ENCODE peak calls at places on chromosome 17, in nine cellular contexts. S, T, U, K, Q, D, I, L and B are unnamed samples.

GRCh38 chr17:27760069-27760885 is 40.1 kb downstream of the NOS2 start:
- DNase-seq in L (no peak), Q (peak), U (peak), I (peak), T (peak), S (peak), D (peak), K (peak), B (peak)

GRCh38 chr17:40535924-40536717 is 29.2 kb downstream of the CCR7 start:
- DNase-seq in L (no peak), K (no peak), I (no peak), S (no peak), U (no peak), Q (no peak), D (peak), T (no peak), B (no peak)

GRCh38 chr17:77281904-77282367 is 141.2 kb downstream of the SEC14L1 start:
- DNase-seq in I (peak), U (no peak), D (peak), K (no peak), Q (no peak), S (no peak), L (no peak), T (no peak), B (no peak)

GRCh38 chr17:18070861-18071340 is 16.8 kb upstream of the DRG2 start:
- DNase-seq in K (no peak), L (peak), S (no peak), T (no peak), Q (no peak), D (no peak), U (no peak), I (peak), B (no peak)

GRCh38 chr17:14298221-14298994 is 2.5 kb upstream of the HS3ST3B1 start:
- DNase-seq in D (no peak), T (no peak), Q (no peak), L (no peak), U (no peak), I (peak), K (no peak), S (no peak), B (no peak)

GRCh38 chr17:44905006-44906000 is 6.1 kb upstream of the EFTUD2 start:
- DNase-seq in I (no peak), L (no peak), S (peak), Q (no peak), T (no peak), K (no peak), U (no peak), D (no peak), B (no peak)

GRCh38 chr17:263773-264172 is 82.3 kb upstream of the DOC2B start:
- DNase-seq in S (no peak), T (no peak), K (no peak), U (no peak), L (no peak), Q (no peak), I (no peak), D (no peak), B (no peak)

GRCh38 chr17:63702223-63702577 is 2.3 kb upstream of the LIMD2 start:
- DNase-seq in K (no peak), Q (no peak), S (no peak), U (no peak), I (no peak), L (no peak), T (peak), D (peak), B (peak)

GRCh38 chr17:9242983-9243382 is 221.7 kb downstream of the NTN1 start:
- DNase-seq in I (no peak), Q (no peak), U (no peak), T (no peak), D (no peak), S (no peak), K (no peak), L (no peak), B (no peak)

GRCh38 chr17:8158267-8159031 is 4.3 kb downstream of the VAMP2 start:
- DNase-seq in I (peak), T (peak), D (peak), L (peak), K (peak), U (peak), Q (peak), S (peak), B (peak)

GRCh38 chr17:1484586-1485310 is 7.7 kb downstream of the MYO1C start:
- DNase-seq in U (no peak), I (peak), K (no peak), S (peak), L (peak), Q (no peak), D (peak), T (peak), B (peak)

GRCh38 chr17:38701504-38702165 is 3.4 kb upstream of the MLLT6 start:
- DNase-seq in T (peak), S (no peak), K (peak), D (no peak), L (no peak), I (peak), Q (no peak), U (peak), B (peak)

GRCh38 chr17:72538921-72539352 is 418.1 kb downstream of the SOX9 start:
- DNase-seq in L (no peak), S (no peak), I (peak), K (no peak), Q (no peak), T (no peak), D (no peak), U (no peak), B (no peak)

GRCh38 chr17:28228109-28228840 is 90.7 kb upstream of the TMEM97 start:
- DNase-seq in I (peak), L (no peak), S (no peak), K (no peak), T (no peak), D (no peak), Q (no peak), U (no peak), B (no peak)

GRCh38 chr17:77363821-77364361 is 223.1 kb downstream of the SEC14L1 start:
- DNase-seq in T (no peak), I (peak), L (no peak), Q (no peak), D (peak), U (no peak), K (no peak), S (no peak), B (no peak)

GRCh38 chr17:80362428-80363119 is 52.4 kb upstream of the ENDOV start:
- DNase-seq in L (no peak), I (no peak), K (no peak), U (no peak), D (no peak), T (no peak), Q (no peak), S (peak), B (no peak)

GRCh38 chr17:44655983-44656700 is at the start of gene MEIOC:
- DNase-seq in I (peak), S (no peak), T (peak), K (peak), U (no peak), D (no peak), L (no peak), Q (no peak), B (no peak)

GRCh38 chr17:72702136-72702735 is 390.3 kb downstream of the SLC39A11 start:
- DNase-seq in L (no peak), I (peak), K (no peak), S (no peak), U (no peak), T (no peak), Q (no peak), D (no peak), B (no peak)

GRCh38 chr17:8222380-8222629 is 11.9 kb upstream of the AURKB start:
- DNase-seq in T (peak), D (no peak), U (no peak), L (no peak), Q (no peak), K (no peak), S (no peak), I (no peak), B (no peak)

GRCh38 chr17:58530655-58531054 is 16.2 kb upstream of the MTMR4 start:
- DNase-seq in S (no peak), K (no peak), I (no peak), Q (no peak), L (no peak), T (no peak), D (no peak), U (no peak), B (no peak)

GRCh38 chr17:50570516-50570915 is 10.0 kb downstream of the CACNA1G start:
- DNase-seq in Q (no peak), I (no peak), S (no peak), K (no peak), D (no peak), T (no peak), L (no peak), U (no peak), B (no peak)

GRCh38 chr17:72927146-72927545 is 165.3 kb downstream of the SLC39A11 start:
- DNase-seq in Q (no peak), L (no peak), U (no peak), T (no peak), D (no peak), I (no peak), S (no peak), K (no peak), B (no peak)

GRCh38 chr17:42849451-42850157 is 1.4 kb upstream of the AOC3 start:
- DNase-seq in Q (no peak), I (no peak), D (no peak), S (no peak), U (no peak), K (no peak), L (no peak), T (no peak), B (no peak)

GRCh38 chr17:36592316-36592710 is 634 bp downstream of the DHRS11 start:
- DNase-seq in D (no peak), I (peak), L (no peak), S (no peak), Q (no peak), T (no peak), U (no peak), K (no peak), B (no peak)

GRCh38 chr17:4097165-4097960 is 45.5 kb downstream of the ZZEF1 start:
- DNase-seq in S (no peak), Q (no peak), K (no peak), U (no peak), T (no peak), D (no peak), L (no peak), I (no peak), B (no peak)

GRCh38 chr17:33038740-33039139 is 47.1 kb downstream of the SPACA3 start:
- DNase-seq in I (peak), Q (peak), K (no peak), S (no peak), D (no peak), U (no peak), L (no peak), T (no peak), B (no peak)

GRCh38 chr17:45052052-45052772 is 780 bp upstream of the DCAKD start:
- DNase-seq in D (no peak), U (no peak), L (no peak), I (peak), K (peak), T (peak), Q (no peak), S (peak), B (peak)

GRCh38 chr17:60390881-60391418 is 983 bp downstream of the USP32 start:
- DNase-seq in D (no peak), L (no peak), K (no peak), S (no peak), U (no peak), I (peak), Q (no peak), T (peak), B (no peak)

GRCh38 chr17:58333396-58334207 is 5.0 kb upstream of the TSPOAP1 start:
- DNase-seq in L (no peak), Q (no peak), U (no peak), K (no peak), D (peak), S (no peak), I (no peak), T (no peak), B (no peak)

GRCh38 chr17:49745175-49746139 is 18.5 kb downstream of the FAM117A start:
- DNase-seq in U (no peak), Q (no peak), K (no peak), L (no peak), T (no peak), D (no peak), I (no peak), S (no peak), B (no peak)

GRCh38 chr17:58324409-58325288 is 3.9 kb downstream of the TSPOAP1 start:
- DNase-seq in K (no peak), S (no peak), T (no peak), U (no peak), I (peak), Q (no peak), L (no peak), D (peak), B (no peak)

GRCh38 chr17:49890077-49890821 is 42.4 kb upstream of the TAC4 start:
- DNase-seq in K (no peak), Q (no peak), I (no peak), D (no peak), S (no peak), U (no peak), L (no peak), T (no peak), B (no peak)

GRCh38 chr17:45950888-45951287 is 48.2 kb upstream of the STH start:
- DNase-seq in D (no peak), U (no peak), S (no peak), I (no peak), Q (no peak), T (no peak), L (no peak), K (no peak), B (no peak)

GRCh38 chr17:42182927-42183734 is 2.1 kb downstream of the HCRT start:
- DNase-seq in T (no peak), U (no peak), L (no peak), S (no peak), Q (no peak), D (no peak), K (no peak), I (peak), B (no peak)

GRCh38 chr17:58414596-58414997 is 2.7 kb downstream of the RNF43 start:
- DNase-seq in T (no peak), K (no peak), Q (no peak), D (no peak), U (no peak), S (no peak), I (no peak), L (no peak), B (no peak)